ENCODE peak calls at places on chromosomes 4 and X, in four cellular contexts. E is HCT116, N is HepG2, M is GM12878. D is an unnamed sample. For H3K79me2, the result is how much of the 10 kb centered on the place peaks cover.

GRCh38 chrX:94977562-94977961 is 1303.6 kb downstream of the FAM133A start:
- DNase-seq in E (no peak), N (no peak), M (no peak), D (no peak)

GRCh38 chr4:80948995-80949394 is 81.5 kb upstream of the BMP3 start:
- DNase-seq in E (no peak), N (no peak), M (no peak), D (no peak)

GRCh38 chr4:138275946-138276621 is 33.9 kb upstream of the SLC7A11 start:
- DNase-seq in E (no peak), N (no peak), M (no peak), D (no peak)

GRCh38 chr4:3629665-3630064 is 97.4 kb upstream of the LRPAP1 start:
- DNase-seq in E (no peak), N (no peak), M (no peak), D (no peak)

GRCh38 chr4:99722662-99723061 is 65.0 kb upstream of the C4orf54 start:
- DNase-seq in E (no peak), N (no peak), M (no peak), D (no peak)

GRCh38 chrX:17376381-17377046 is 1.5 kb downstream of the NHS start:
- DNase-seq in E (no peak), N (no peak), M (no peak), D (no peak)

GRCh38 chr4:176837176-176837915 is 44.6 kb upstream of the VEGFC start:
- DNase-seq in E (no peak), N (no peak), M (no peak), D (no peak)

GRCh38 chr4:30245140-30245539 is 475.0 kb upstream of the PCDH7 start:
- DNase-seq in E (no peak), N (no peak), M (no peak), D (no peak)

GRCh38 chr4:138592801-138593200 is 350.7 kb upstream of the SLC7A11 start:
- DNase-seq in E (no peak), N (no peak), M (no peak), D (no peak)

GRCh38 chr4:153759407-153760226 is at the start of gene RNF175:
- DNase-seq in E (no peak), N (no peak), M (no peak), D (peak)

GRCh38 chrX:153371256-153371655 is 29.9 kb downstream of the PNMA6E start:
- DNase-seq in E (no peak), N (no peak), M (no peak), D (no peak)

GRCh38 chrX:153861147-153861546 is 24.8 kb downstream of the L1CAM start:
- DNase-seq in E (no peak), N (no peak), M (no peak), D (no peak)

GRCh38 chr4:147842573-147842972 is 110.7 kb downstream of the ARHGAP10 start:
- DNase-seq in E (no peak), N (no peak), M (no peak), D (peak)

GRCh38 chr4:26356067-26356466 is 35.3 kb downstream of the RBPJ start:
- DNase-seq in E (no peak), N (no peak), M (peak), D (no peak)

GRCh38 chr4:17165256-17165655 is 266.8 kb upstream of the LDB2 start:
- DNase-seq in E (no peak), N (no peak), M (no peak), D (no peak)

GRCh38 chrX:4670606-4671005 is 957.2 kb upstream of the PRKX start:
- DNase-seq in E (no peak), N (no peak), M (no peak), D (no peak)

GRCh38 chr4:98659741-98660507 is 1.5 kb upstream of the TSPAN5 start:
- DNase-seq in E (no peak), N (peak), M (no peak), D (no peak)

GRCh38 chr4:89823416-89823815 is 13.5 kb downstream of the SNCA start:
- DNase-seq in E (no peak), N (no peak), M (no peak), D (no peak)

GRCh38 chr4:544386-545105 is 31.5 kb downstream of the TMEM271 start:
- DNase-seq in E (no peak), N (no peak), M (no peak), D (no peak)

GRCh38 chr4:33060873-33061542 is 2340.8 kb downstream of the PCDH7 start:
- DNase-seq in E (peak), N (peak), M (no peak), D (peak)

GRCh38 chrX:24229967-24230366 is 80.4 kb downstream of the ZFX start:
- DNase-seq in E (no peak), N (no peak), M (no peak), D (no peak)

GRCh38 chrX:49242545-49243066 is 7.3 kb downstream of the CCDC22 start:
- DNase-seq in E (no peak), N (no peak), M (no peak), D (no peak)

GRCh38 chr4:16027114-16027513 is 56.7 kb downstream of the PROM1 start:
- DNase-seq in E (no peak), N (no peak), M (no peak), D (no peak)

GRCh38 chr4:52822583-52823477 is 39.3 kb upstream of the RASL11B start:
- DNase-seq in E (peak), N (no peak), M (no peak), D (no peak)

GRCh38 chrX:134315893-134316292 is 78.9 kb downstream of the CCDC160 start:
- DNase-seq in E (no peak), N (no peak), M (no peak), D (no peak)

GRCh38 chr4:149031399-149031798 is 589.2 kb upstream of the NR3C2 start:
- DNase-seq in E (peak), N (peak), M (no peak), D (no peak)

GRCh38 chrX:134821370-134821769 is 163.1 kb upstream of the PLAC1 start:
- DNase-seq in E (no peak), N (no peak), M (no peak), D (no peak)

GRCh38 chrX:127708155-127708554 is 344.0 kb downstream of the ACTRT1 start:
- DNase-seq in E (no peak), N (no peak), M (no peak), D (no peak)

GRCh38 chrX:9153299-9153698 is 119.4 kb upstream of the FAM9B start:
- DNase-seq in E (no peak), N (no peak), M (no peak), D (no peak)

GRCh38 chr4:8315343-8316250 is 46.0 kb downstream of the HTRA3 start:
- DNase-seq in E (peak), N (peak), M (no peak), D (no peak)

GRCh38 chr4:185004562-185005208 is 13.6 kb upstream of the HELT start:
- DNase-seq in E (no peak), N (no peak), M (no peak), D (no peak)

GRCh38 chr4:127896528-127896927 is 15.8 kb downstream of the PLK4 start:
- DNase-seq in E (no peak), N (no peak), M (no peak), D (no peak)

GRCh38 chr4:53136954-53137353 is 228.9 kb downstream of the SCFD2 start:
- DNase-seq in E (no peak), N (no peak), M (no peak), D (no peak)

GRCh38 chr4:186021461-186022167 is 47.3 kb upstream of the TLR3 start:
- DNase-seq in E (no peak), N (peak), M (no peak), D (peak)

GRCh38 chr4:41538887-41539498 is 1.0 kb downstream of the LIMCH1 start:
- DNase-seq in E (no peak), N (no peak), M (no peak), D (no peak)

GRCh38 chr4:119314356-119314755 is 7.6 kb downstream of the FABP2 start:
- DNase-seq in E (no peak), N (peak), M (no peak), D (no peak)

GRCh38 chr4:132387060-132387459 is 762.0 kb upstream of the PCDH10 start:
- DNase-seq in E (no peak), N (no peak), M (no peak), D (no peak)

GRCh38 chr4:8192748-8193738 is 6.0 kb upstream of the SH3TC1 start:
- DNase-seq in E (peak), N (peak), M (peak), D (peak)

GRCh38 chr4:22410645-22411247 is 105.1 kb downstream of the ADGRA3 start:
- DNase-seq in E (no peak), N (peak), M (no peak), D (no peak)

GRCh38 chrX:64439551-64439950 is 44.3 kb upstream of the MTMR8 start:
- DNase-seq in E (no peak), N (no peak), M (no peak), D (no peak)

GRCh38 chrX:64437665-64438064 is 42.4 kb upstream of the MTMR8 start:
- DNase-seq in E (no peak), N (no peak), M (no peak), D (no peak)
- H3K79me2 ChIP-seq in E (under half), N (under half), M (under half), D (under half)

DNA sequence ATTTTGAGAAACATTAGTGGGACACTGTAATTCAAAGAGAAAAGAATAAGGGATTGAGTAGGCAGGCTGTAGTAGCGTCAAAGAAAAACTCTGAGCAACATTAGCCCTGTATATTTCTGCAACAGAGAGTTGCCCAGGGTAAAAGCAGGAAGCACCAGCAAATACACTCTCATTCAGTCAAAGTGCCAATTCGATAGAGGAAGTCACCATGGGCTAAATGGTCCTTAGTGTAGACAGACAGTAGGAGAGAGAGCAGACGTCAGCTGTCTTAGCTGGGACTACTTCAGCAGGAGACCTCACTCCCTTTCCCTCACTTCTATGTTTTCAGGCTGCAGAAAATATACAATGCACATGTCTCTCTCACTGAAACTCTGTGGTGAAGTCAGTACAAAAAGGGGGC is 2073.8 kb upstream of the TENM3 start:
- DNase-seq in E (no peak), N (no peak), M (no peak), D (no peak)
- TF ChIP-seq SIN3A in E (no peak), N (no peak), M (no peak), D (no peak)

GRCh38 chr4:55017406-55017805 is 108.0 kb downstream of the KDR start:
- DNase-seq in E (no peak), N (no peak), M (no peak), D (no peak)

GRCh38 chr4:55018521-55018920 is 106.9 kb downstream of the KDR start:
- DNase-seq in E (no peak), N (no peak), M (no peak), D (no peak)

GRCh38 chr4:55018978-55019377 is 106.4 kb downstream of the KDR start:
- DNase-seq in E (no peak), N (no peak), M (no peak), D (no peak)

GRCh38 chr4:55021214-55021613 is 104.2 kb downstream of the KDR start:
- DNase-seq in E (no peak), N (no peak), M (no peak), D (no peak)

GRCh38 chr4:55020131-55020530 is 105.3 kb downstream of the KDR start:
- DNase-seq in E (no peak), N (no peak), M (no peak), D (no peak)
- TF ChIP-seq CTCF in E (no peak), N (no peak), M (no peak), D (no peak)

DNA sequence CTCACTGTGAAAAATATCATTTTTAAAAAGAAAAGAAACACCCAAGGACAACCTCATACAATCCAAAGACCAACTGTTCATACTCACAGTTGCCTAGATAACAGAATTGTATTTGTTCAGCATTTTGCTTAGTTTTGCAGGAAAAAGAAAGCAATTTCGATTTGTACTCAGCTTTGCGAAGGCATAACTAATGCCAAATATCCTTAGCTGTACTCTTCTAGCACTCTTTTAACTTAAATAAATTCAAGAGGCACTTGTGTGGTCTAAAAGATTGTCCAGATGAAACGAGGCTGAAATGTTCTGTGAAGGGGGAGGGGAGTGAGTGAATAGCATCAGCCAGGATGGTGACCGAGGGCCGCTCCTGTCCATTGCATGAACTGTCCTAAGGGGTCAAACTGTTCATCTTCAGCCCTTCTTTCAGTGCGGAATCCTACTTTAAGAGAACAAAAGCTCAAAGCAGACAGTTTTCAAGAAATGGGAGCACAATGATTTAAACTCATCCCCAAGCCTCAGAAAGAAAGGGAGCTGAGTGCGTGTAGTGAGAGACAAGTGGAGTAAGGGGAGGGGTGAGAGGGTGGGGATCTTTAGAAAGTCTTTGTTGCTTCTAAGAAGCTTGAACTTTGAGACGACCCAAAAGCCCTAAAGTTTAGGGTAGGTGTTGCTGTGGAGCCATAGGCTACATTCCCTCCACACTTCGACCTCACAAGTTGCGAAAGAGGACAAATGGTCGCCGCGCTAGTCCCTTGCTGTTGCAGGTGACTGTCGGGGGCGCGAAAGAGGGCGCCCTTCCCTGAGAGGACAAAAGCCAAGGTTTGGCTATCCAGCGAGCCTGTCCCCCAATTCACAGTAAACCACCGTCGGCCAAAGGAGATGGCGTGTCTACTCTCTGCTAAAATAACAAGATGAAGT is 4.0 kb upstream of the NEUROG2 start:
- DNase-seq in E (no peak), N (no peak), M (no peak), D (peak)
- H3K79me2 ChIP-seq in E (under half), N (under half), M (under half), D (under half)

GRCh38 chr4:86841309-86841708 is 7.9 kb downstream of the SLC10A6 start:
- DNase-seq in E (no peak), N (no peak), M (no peak), D (no peak)
- TF ChIP-seq SIN3A in E (no peak), N (no peak), M (no peak), D (no peak)

DNA sequence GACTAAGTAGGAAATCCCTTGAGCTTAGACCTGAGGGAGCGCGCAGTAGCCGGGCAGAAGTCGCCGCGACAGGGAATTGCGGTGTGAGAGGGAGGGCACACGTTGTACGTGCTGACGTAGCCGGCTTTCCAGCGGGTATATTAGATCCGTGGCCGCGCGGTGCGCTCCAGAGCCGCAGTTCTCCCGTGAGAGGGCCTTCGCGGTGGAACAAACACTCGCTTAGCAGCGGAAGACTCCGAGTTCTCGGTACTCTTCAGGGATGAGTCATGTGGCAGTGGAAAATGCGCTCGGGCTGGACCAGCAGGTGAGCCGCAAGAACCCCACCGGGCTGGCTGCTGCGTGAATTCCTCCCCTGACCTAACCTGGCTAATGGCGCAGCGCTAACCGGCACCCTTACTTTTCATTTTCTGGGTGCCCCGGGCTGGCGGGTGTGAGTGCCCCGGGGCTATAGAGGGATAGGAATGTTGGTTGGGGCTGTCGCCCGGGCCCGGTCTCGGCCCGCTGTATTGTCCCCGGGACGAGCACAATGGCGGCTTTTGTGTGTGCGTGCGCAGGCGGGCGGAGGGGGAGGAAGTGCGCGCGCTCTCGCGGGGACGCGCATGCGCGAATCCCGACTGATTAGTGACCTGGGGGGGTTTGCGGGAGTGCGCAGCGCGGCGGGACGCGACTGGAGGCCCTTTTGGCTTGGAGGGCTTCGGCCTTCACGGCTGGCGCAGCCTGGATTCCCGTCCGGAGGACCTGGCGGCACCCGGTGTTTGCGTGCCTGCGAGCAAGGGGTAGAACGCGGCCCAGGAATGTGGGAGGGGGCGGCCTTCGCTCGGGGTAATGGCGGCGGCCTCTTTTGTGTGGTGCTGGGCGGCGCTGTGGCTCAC is at the start of gene DDX3X:
- DNase-seq in E (peak), N (peak), M (peak), D (peak)
- TF ChIP-seq CTCF in E (no peak), N (peak), M (peak), D (peak)

DNA sequence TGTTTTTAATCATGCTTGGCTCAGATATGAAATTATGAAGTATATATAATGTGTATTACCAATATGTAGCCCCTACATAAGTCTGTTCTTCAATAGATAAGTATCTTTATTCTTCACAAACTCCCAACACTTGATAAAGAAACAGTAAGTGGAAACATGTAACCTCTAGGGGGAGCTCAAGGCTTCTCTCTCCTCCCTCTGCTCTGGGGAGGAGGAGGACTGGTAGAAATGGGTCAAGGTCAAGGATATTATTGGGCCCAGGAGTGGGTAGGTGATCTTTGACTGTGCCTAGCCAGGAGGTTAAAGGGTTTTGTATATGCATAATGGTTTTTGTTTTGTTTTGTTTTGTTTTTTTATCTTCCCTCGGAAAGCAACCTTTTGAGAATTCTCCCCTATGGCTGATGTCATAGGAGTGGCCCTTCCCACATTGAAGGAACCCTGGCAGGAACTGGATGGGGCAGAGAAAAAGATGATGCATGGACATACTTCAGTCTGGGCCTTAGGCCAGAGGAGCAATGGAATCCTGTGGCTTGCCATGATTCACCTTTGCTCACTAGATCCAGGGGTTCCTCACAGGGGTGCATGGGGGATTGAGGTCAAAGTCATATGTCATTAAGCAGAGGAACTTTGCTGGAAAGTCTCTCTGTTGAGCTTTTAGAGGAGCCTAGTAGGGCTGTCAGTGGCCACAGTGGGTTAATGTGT is 460.3 kb downstream of the MID1IP1 start:
- DNase-seq in E (peak), N (peak), M (no peak), D (peak)
- H3K79me2 ChIP-seq in E (under half), N (under half), M (under half), D (under half)